ENCODE peak calls at places on chromosomes 12 and 14, in six cellular contexts. U is A549, F is GM12878, M is endothelial cell of umbilical vein, P is K562, Z is HepG2. L is an unnamed sample.

GRCh38 chr14:68239988-68240387 is 420.4 kb downstream of the RAD51B start:
- DNase-seq in M (peak; percentile 39), P (no peak), F (no peak), U (no peak), Z (no peak), L (no peak)

GRCh38 chr12:113271853-113272561 is 50.7 kb downstream of the TPCN1 start:
- DNase-seq in Z (peak; percentile 74), F (no peak), M (no peak), U (no peak), P (peak; percentile 74), L (peak; percentile 71)

GRCh38 chr12:50734409-50735263 is 29.3 kb upstream of the ATF1 start:
- DNase-seq in F (no peak), Z (peak; percentile 25), U (peak; percentile 52), M (peak; percentile 39), P (peak; percentile 48), L (peak; percentile 63)

GRCh38 chr14:92654206-92654901 is 94.1 kb downstream of the LGMN start:
- DNase-seq in P (no peak), Z (no peak), F (no peak), U (no peak), M (no peak), L (no peak)

GRCh38 chr14:104169005-104169764 is 30.8 kb downstream of the KIF26A start:
- DNase-seq in Z (no peak), U (no peak), P (no peak), M (no peak), F (no peak), L (peak; percentile 11)

GRCh38 chr12:11431486-11431885 is 36.1 kb upstream of the PRB2 start:
- DNase-seq in U (no peak), M (no peak), P (no peak), Z (no peak), F (no peak), L (peak; percentile 1)

GRCh38 chr12:19198272-19198671 is 68.7 kb downstream of the PLEKHA5 start:
- DNase-seq in U (peak; percentile 32), M (no peak), Z (no peak), F (no peak), P (no peak), L (no peak)

GRCh38 chr12:123532808-123533649 is 490 bp downstream of the RILPL1 start:
- DNase-seq in M (peak; percentile 65), P (peak; percentile 34), F (no peak), Z (peak; percentile 27), U (peak; percentile 67), L (peak; percentile 39)

GRCh38 chr14:49508124-49508523 is 78.1 kb downstream of the RPS29 start:
- DNase-seq in Z (no peak), F (no peak), P (no peak), U (no peak), M (no peak), L (no peak)

GRCh38 chr14:105167303-105168092 is 1.1 kb downstream of the JAG2 start:
- DNase-seq in M (no peak), U (no peak), Z (no peak), F (no peak), P (peak; percentile 68), L (no peak)

GRCh38 chr14:96710060-96710636 is 87.0 kb upstream of the VRK1 start:
- DNase-seq in U (no peak), F (no peak), M (no peak), Z (no peak), P (no peak), L (no peak)

GRCh38 chr12:26319511-26319910 is 124.1 kb downstream of the SSPN start:
- DNase-seq in M (no peak), P (no peak), U (no peak), Z (peak; percentile 9), F (no peak), L (no peak)

GRCh38 chr14:69625299-69626131 is 14.1 kb downstream of the SUSD6 start:
- DNase-seq in M (peak; percentile 78), P (peak; percentile 24), Z (no peak), F (peak; percentile 88), U (no peak), L (peak; percentile 71)

GRCh38 chr12:98151105-98151504 is 364.3 kb upstream of the TMPO start:
- DNase-seq in U (no peak), P (no peak), F (no peak), M (no peak), Z (no peak), L (no peak)

GRCh38 chr12:7207866-7208612 is 18.6 kb downstream of the PEX5 start:
- DNase-seq in P (no peak), Z (no peak), M (no peak), U (no peak), F (no peak), L (no peak)

GRCh38 chr14:72679591-72680151 is 214.2 kb downstream of the DPF3 start:
- DNase-seq in Z (no peak), M (peak; percentile 15), U (no peak), P (no peak), F (no peak), L (no peak)

GRCh38 chr14:101070540-101071492 is 167.3 kb upstream of the RTL1 start:
- DNase-seq in F (no peak), M (no peak), U (no peak), Z (no peak), P (no peak), L (no peak)

GRCh38 chr12:2297004-2297403 is 244.2 kb downstream of the CACNA1C start:
- DNase-seq in M (no peak), P (no peak), Z (no peak), U (no peak), F (no peak), L (peak; percentile 67)

GRCh38 chr14:103805708-103806107 is 41.7 kb downstream of the PPP1R13B start:
- DNase-seq in M (no peak), P (no peak), F (no peak), U (no peak), Z (no peak), L (no peak)

GRCh38 chr12:6961695-6962284 is 8.7 kb downstream of the PHB2 start:
- DNase-seq in P (peak; percentile 82), U (peak; percentile 89), M (peak; percentile 61), Z (peak; percentile 81), F (no peak), L (peak; percentile 89)

GRCh38 chr14:104075530-104076151 is 9.9 kb upstream of the ASPG start:
- DNase-seq in Z (no peak), U (no peak), P (no peak), F (no peak), M (no peak), L (peak; percentile 28)

GRCh38 chr12:98725481-98726247 is 80.6 kb downstream of the APAF1 start:
- DNase-seq in M (peak; percentile 51), U (peak; percentile 19), P (peak; percentile 48), F (no peak), Z (peak; percentile 28), L (peak; percentile 74)

GRCh38 chr14:101636081-101636560 is 74.8 kb downstream of the DIO3 start:
- DNase-seq in Z (no peak), M (no peak), P (no peak), F (peak; percentile 3), U (no peak), L (peak; percentile 16)

GRCh38 chr12:53196486-53196885 is 10.6 kb downstream of the ITGB7 start:
- DNase-seq in U (no peak), M (no peak), F (no peak), P (no peak), Z (no peak), L (no peak)

GRCh38 chr14:90649096-90649495 is 167.1 kb downstream of the TTC7B start:
- DNase-seq in Z (no peak), U (no peak), P (no peak), M (peak; percentile 70), F (no peak), L (no peak)

GRCh38 chr12:6085841-6086240 is 38.6 kb downstream of the VWF start:
- DNase-seq in M (no peak), F (no peak), Z (no peak), U (no peak), P (no peak), L (no peak)

GRCh38 chr12:24964342-24964741 is 15.4 kb upstream of the BCAT1 start:
- DNase-seq in F (no peak), U (no peak), M (no peak), P (no peak), Z (no peak), L (no peak)

GRCh38 chr12:24955853-24956252 is 7.0 kb upstream of the BCAT1 start:
- DNase-seq in P (peak; percentile 58), M (no peak), F (no peak), U (no peak), Z (no peak), L (no peak)

GRCh38 chr12:24955389-24955788 is 6.5 kb upstream of the BCAT1 start:
- DNase-seq in P (no peak), Z (no peak), M (no peak), F (no peak), U (no peak), L (peak; percentile 40)

GRCh38 chr12:24960222-24960855 is 11.4 kb upstream of the BCAT1 start:
- DNase-seq in F (peak; percentile 56), Z (peak; percentile 36), U (peak; percentile 55), P (peak; percentile 37), M (peak; percentile 66), L (peak; percentile 80)
- TF ChIP-seq MYC in F (no peak), Z (no peak), U (no peak), P (no peak), M (no peak), L (no peak)

GRCh38 chr14:89417469-89418225 is 614 bp upstream of the FOXN3 start:
- DNase-seq in Z (peak; percentile 74), P (no peak), F (peak; percentile 57), M (peak; percentile 49), U (peak; percentile 77), L (peak; percentile 88)
- TF ChIP-seq POLR2A in Z (peak; percentile 38), P (no peak), F (peak; percentile 70), M (no peak), U (no peak), L (no peak)

GRCh38 chr12:64938179-64938578 is 113.7 kb downstream of the TBC1D30 start:
- DNase-seq in M (no peak), P (no peak), U (no peak), F (no peak), Z (no peak), L (no peak)

GRCh38 chr12:64946132-64946829 is 121.8 kb downstream of the TBC1D30 start:
- DNase-seq in U (no peak), F (no peak), Z (no peak), M (peak; percentile 97), P (no peak), L (no peak)

GRCh38 chr12:64943686-64944085 is 119.2 kb downstream of the TBC1D30 start:
- DNase-seq in F (no peak), M (no peak), P (no peak), Z (no peak), U (no peak), L (peak; percentile 59)
- TF ChIP-seq MYC in F (no peak), M (no peak), P (no peak), Z (no peak), U (no peak), L (no peak)

DNA sequence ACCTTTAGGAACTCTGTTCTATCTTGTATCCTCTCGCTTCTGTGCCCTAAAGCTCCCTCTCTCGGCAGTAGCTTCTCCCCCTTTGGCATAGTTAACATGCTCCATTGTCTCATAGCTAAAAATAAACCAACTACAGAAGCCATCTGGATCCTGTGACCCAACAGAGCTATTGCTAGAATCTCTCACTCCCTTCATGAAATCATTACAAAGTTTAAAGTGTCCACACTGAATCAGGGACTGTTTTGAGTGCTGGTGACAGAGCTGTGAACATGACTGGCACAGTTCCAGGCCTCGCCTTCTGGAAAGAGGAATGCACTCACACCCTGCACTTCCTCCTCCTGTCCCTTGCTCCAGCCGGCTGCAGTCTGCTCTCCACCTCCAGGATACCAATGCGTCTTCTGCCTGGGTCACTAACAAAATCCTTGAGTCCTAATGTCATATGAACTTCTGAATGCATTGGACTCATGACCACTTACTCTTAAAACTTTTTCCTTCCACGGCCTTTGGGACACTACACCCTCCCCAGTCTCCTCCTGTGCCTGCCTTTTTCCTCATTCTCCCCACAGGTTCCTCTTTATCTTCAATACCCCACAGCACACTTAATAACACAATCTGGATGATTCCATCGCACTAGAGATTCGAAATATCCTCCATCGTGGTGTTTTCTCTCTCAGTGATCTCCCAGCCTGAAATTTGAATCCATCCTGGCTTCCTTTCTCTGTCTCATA is 13.2 kb downstream of the PLBD1 start:
- DNase-seq in P (peak; percentile 14), F (no peak), Z (no peak), U (peak; percentile 42), M (no peak), L (peak; percentile 26)
- TF ChIP-seq POLR2A in P (no peak), F (no peak), Z (no peak), U (no peak), M (no peak), L (no peak)

L was measured in NB4.